ENCODE peak calls at places on chromosomes 3 and 15, in four cellular contexts. One of them, this sample, is unnamed.
A peak's percentile ranks its signal among the peaks of the same experiment; 100 is the strongest.

GRCh38 chr15:70517194-70517590 is 246.2 kb downstream of the UACA start:
- DNase-seq in uterus: no peak
- DNase-seq in psoas muscle: no peak
- DNase-seq in left ventricle myocardium inferior: no peak
- DNase-seq in this sample: no peak

GRCh38 chr3:98353554-98353953 is at the start of gene OR5K4:
- DNase-seq in uterus: no peak
- DNase-seq in psoas muscle: no peak
- DNase-seq in left ventricle myocardium inferior: no peak
- DNase-seq in this sample: no peak

GRCh38 chr3:141913150-141913811 is 36.8 kb downstream of the ATP1B3 start:
- DNase-seq in uterus: no peak
- DNase-seq in psoas muscle: no peak
- DNase-seq in left ventricle myocardium inferior: no peak
- DNase-seq in this sample: no peak

GRCh38 chr3:105228696-105229095 is 138.0 kb upstream of the ALCAM start:
- DNase-seq in uterus: no peak
- DNase-seq in psoas muscle: no peak
- DNase-seq in left ventricle myocardium inferior: no peak
- DNase-seq in this sample: no peak

GRCh38 chr3:5136619-5137429 is 14.7 kb downstream of the ARL8B start:
- DNase-seq in uterus: no peak
- DNase-seq in psoas muscle: no peak
- DNase-seq in left ventricle myocardium inferior: no peak
- DNase-seq in this sample: no peak

GRCh38 chr3:177523991-177524438 is 326.7 kb upstream of the TBL1XR1 start:
- DNase-seq in uterus: no peak
- DNase-seq in psoas muscle: no peak
- DNase-seq in left ventricle myocardium inferior: no peak
- DNase-seq in this sample: no peak

GRCh38 chr15:67769468-67770097 is 55.7 kb upstream of the SKOR1 start:
- DNase-seq in uterus: no peak
- DNase-seq in psoas muscle: no peak
- DNase-seq in left ventricle myocardium inferior: no peak
- DNase-seq in this sample: no peak

GRCh38 chr3:139835830-139836655 is 98.9 kb upstream of the CLSTN2 start:
- DNase-seq in uterus: no peak
- DNase-seq in psoas muscle: no peak
- DNase-seq in left ventricle myocardium inferior: no peak
- DNase-seq in this sample: no peak

GRCh38 chr3:8882171-8882593 is 81.1 kb downstream of the RAD18 start:
- DNase-seq in uterus: no peak
- DNase-seq in psoas muscle: no peak
- DNase-seq in left ventricle myocardium inferior: no peak
- DNase-seq in this sample: no peak

GRCh38 chr3:170725285-170725731 is 139.4 kb upstream of the SLC7A14 start:
- DNase-seq in uterus: peak; percentile 31
- DNase-seq in psoas muscle: no peak
- DNase-seq in left ventricle myocardium inferior: no peak
- DNase-seq in this sample: no peak

GRCh38 chr3:107740992-107741896 is 218.5 kb downstream of the BBX start:
- DNase-seq in uterus: no peak
- DNase-seq in psoas muscle: no peak
- DNase-seq in left ventricle myocardium inferior: no peak
- DNase-seq in this sample: peak; percentile 8

GRCh38 chr15:74829500-74829899 is 3.1 kb downstream of the CPLX3 start:
- DNase-seq in uterus: no peak
- DNase-seq in psoas muscle: no peak
- DNase-seq in left ventricle myocardium inferior: no peak
- DNase-seq in this sample: no peak

GRCh38 chr15:70794596-70795310 is 31.4 kb upstream of the UACA start:
- DNase-seq in uterus: no peak
- DNase-seq in psoas muscle: no peak
- DNase-seq in left ventricle myocardium inferior: no peak
- DNase-seq in this sample: peak; percentile 81

GRCh38 chr15:64197425-64197824 is 34.6 kb upstream of the PPIB start:
- DNase-seq in uterus: no peak
- DNase-seq in psoas muscle: no peak
- DNase-seq in left ventricle myocardium inferior: no peak
- DNase-seq in this sample: no peak

GRCh38 chr3:62153231-62153630 is 220.1 kb downstream of the FEZF2 start:
- DNase-seq in uterus: no peak
- DNase-seq in psoas muscle: no peak
- DNase-seq in left ventricle myocardium inferior: no peak
- DNase-seq in this sample: no peak

GRCh38 chr15:90868261-90868689 is at the start of gene FURIN:
- DNase-seq in uterus: no peak
- DNase-seq in psoas muscle: no peak
- DNase-seq in left ventricle myocardium inferior: no peak
- DNase-seq in this sample: no peak

GRCh38 chr3:179852117-179852886 is 184.4 kb downstream of the PEX5L start:
- DNase-seq in uterus: no peak
- DNase-seq in psoas muscle: no peak
- DNase-seq in left ventricle myocardium inferior: no peak
- DNase-seq in this sample: peak; percentile 42

GRCh38 chr3:133570139-133570936 is 3.1 kb upstream of the CDV3 start:
- DNase-seq in uterus: no peak
- DNase-seq in psoas muscle: no peak
- DNase-seq in left ventricle myocardium inferior: no peak
- DNase-seq in this sample: peak; percentile 85
- H3K4me1 ChIP-seq in uterus: peaks cover 6% of the 10 kb centered on the region
- H3K4me1 ChIP-seq in psoas muscle: peaks cover 4% of the 10 kb centered on the region
- H3K4me1 ChIP-seq in left ventricle myocardium inferior: peaks cover 45% of the 10 kb centered on the region
- H3K4me1 ChIP-seq in this sample: peaks cover 59% of the 10 kb centered on the region

GRCh38 chr3:54873059-54873695 is 54.7 kb downstream of the LRTM1 start:
- DNase-seq in uterus: no peak
- DNase-seq in psoas muscle: no peak
- DNase-seq in left ventricle myocardium inferior: no peak
- DNase-seq in this sample: no peak
- H3K27ac ChIP-seq in uterus: no peak overlapping the region
- H3K27ac ChIP-seq in psoas muscle: no peak overlapping the region
- H3K27ac ChIP-seq in left ventricle myocardium inferior: no peak overlapping the region
- H3K27ac ChIP-seq in this sample: no peak overlapping the region

DNA sequence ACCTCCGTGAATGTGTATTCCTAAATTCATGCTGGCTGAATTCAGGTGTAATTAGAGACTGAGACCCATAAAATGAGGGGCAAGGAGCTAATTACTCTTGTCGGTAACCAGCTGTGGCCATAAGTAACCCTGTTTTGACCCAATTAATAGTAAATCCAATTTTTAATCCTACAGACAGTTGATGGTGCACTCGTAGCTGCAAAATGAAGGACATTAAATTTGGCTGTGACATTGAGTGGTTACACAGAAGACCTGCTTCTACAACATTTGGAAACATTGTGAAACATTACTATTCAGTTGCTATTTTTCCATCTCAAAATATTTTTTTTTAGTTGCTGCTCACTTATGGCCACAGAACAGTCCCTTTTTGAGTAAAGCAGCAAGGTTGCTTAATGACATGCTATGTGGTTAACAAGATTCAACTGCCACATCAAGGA is 33.0 kb downstream of the MBNL1 start:
- DNase-seq in uterus: no peak
- DNase-seq in psoas muscle: no peak
- DNase-seq in left ventricle myocardium inferior: no peak
- DNase-seq in this sample: no peak
- H3K4me1 ChIP-seq in uterus: peaks cover 3% of the 10 kb centered on the region
- H3K4me1 ChIP-seq in psoas muscle: peaks cover 54% of the 10 kb centered on the region
- H3K4me1 ChIP-seq in left ventricle myocardium inferior: peaks cover 100% of the 10 kb centered on the region
- H3K4me1 ChIP-seq in this sample: peaks cover 68% of the 10 kb centered on the region

DNA sequence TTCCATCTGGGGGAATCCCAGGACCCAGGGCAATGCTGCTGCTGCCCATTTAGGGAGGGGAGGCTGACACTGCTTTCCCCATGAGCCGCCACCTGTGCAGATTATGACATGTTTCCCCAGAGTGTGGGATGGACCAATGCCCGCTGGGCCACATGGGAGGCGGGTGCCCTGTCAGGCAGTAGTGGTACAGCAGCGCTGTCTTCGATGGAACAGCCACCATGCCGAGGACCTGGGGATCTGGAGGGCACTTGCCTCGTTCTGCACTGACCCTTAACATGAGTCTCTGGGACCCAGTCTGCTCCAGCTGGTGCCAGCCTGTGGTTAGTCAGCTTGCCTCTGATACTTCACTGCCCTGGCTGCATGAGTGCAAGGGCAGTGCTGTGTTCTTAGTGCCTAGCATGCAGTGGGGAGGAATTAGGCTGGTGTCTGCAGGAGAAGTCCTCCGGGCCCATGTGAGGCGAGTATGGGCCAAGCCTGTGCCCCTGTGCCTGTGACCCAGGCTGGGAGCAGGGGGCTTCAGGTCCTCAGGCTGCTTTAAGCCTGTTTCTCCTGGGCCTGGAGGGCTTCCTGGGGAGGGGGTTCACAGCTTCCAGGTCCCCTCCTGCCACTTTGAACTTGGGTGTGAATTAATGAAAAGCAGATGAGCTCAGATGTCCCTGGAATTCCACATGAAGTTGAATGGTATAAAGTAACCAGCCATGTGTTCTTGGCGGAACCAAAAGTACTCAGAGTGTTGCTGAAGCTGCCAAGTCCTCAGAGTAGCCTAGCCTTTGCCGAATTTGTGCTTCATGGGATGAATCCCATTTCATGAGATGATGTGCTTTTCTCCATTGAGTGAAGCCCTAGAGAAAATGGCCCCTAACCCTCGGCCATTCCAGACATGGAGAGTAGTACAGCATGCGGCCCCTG is 22.9 kb downstream of the KLF13 start:
- DNase-seq in uterus: no peak
- DNase-seq in psoas muscle: peak; percentile 53
- DNase-seq in left ventricle myocardium inferior: peak; percentile 14
- DNase-seq in this sample: no peak
- H3K27ac ChIP-seq in uterus: peak overlapping the region; percentile 22
- H3K27ac ChIP-seq in psoas muscle: peak overlapping the region; percentile 97
- H3K27ac ChIP-seq in left ventricle myocardium inferior: peak overlapping the region; percentile 100
- H3K27ac ChIP-seq in this sample: no peak overlapping the region

This sample was measured in SJSA1.